ENCODE peak calls at places on chromosome 7, in five cellular contexts. C is esophagus muscularis mucosa, B is prostate gland, Q is stomach, Z is HCT116. P is an unnamed sample. For H3K9me3, the result is how much of the 10 kb centered on the place peaks cover.

GRCh38 chr7:22442187-22442886 is 57.7 kb downstream of the STEAP1B start:
- DNase-seq in C (peak), B (no peak), Q (no peak), Z (no peak), P (no peak)

GRCh38 chr7:8481096-8481495 is 47.7 kb downstream of the NXPH1 start:
- DNase-seq in C (no peak), B (no peak), Q (no peak), Z (no peak), P (no peak)

GRCh38 chr7:37408885-37409248 is 39.8 kb downstream of the ELMO1 start:
- DNase-seq in C (no peak), B (no peak), Q (no peak), Z (no peak), P (no peak)

GRCh38 chr7:141844256-141844655 is 3.0 kb upstream of the PRSS37 start:
- DNase-seq in C (no peak), B (no peak), Q (no peak), Z (no peak), P (no peak)

GRCh38 chr7:132367795-132368194 is 208.5 kb downstream of the PLXNA4 start:
- DNase-seq in C (no peak), B (no peak), Q (no peak), Z (no peak), P (no peak)

GRCh38 chr7:152516216-152516615 is 80.4 kb upstream of the KMT2C start:
- DNase-seq in C (no peak), B (no peak), Q (no peak), Z (no peak), P (no peak)

GRCh38 chr7:106568680-106569499 is 92.1 kb downstream of the CCDC71L start:
- DNase-seq in C (peak), B (peak), Q (no peak), Z (peak), P (no peak)

GRCh38 chr7:26937956-26938623 is 73.7 kb upstream of the SKAP2 start:
- DNase-seq in C (no peak), B (no peak), Q (no peak), Z (no peak), P (no peak)

GRCh38 chr7:90574136-90574819 is 21.8 kb upstream of the CDK14 start:
- DNase-seq in C (no peak), B (no peak), Q (no peak), Z (no peak), P (no peak)

GRCh38 chr7:96927131-96927530 is 78.2 kb upstream of the DLX6 start:
- DNase-seq in C (no peak), B (no peak), Q (no peak), Z (no peak), P (no peak)

GRCh38 chr7:138738114-138738513 is 37.0 kb upstream of the SVOPL start:
- DNase-seq in C (no peak), B (no peak), Q (no peak), Z (no peak), P (no peak)

GRCh38 chr7:108569381-108570145 is at the start of the genes DNAJB9 and THAP5:
- DNase-seq in C (peak), B (peak), Q (peak), Z (peak), P (peak)
- TF ChIP-seq POLR2AphosphoS5 in C (peak), B (peak), Q (peak), Z (peak), P (peak)

DNA sequence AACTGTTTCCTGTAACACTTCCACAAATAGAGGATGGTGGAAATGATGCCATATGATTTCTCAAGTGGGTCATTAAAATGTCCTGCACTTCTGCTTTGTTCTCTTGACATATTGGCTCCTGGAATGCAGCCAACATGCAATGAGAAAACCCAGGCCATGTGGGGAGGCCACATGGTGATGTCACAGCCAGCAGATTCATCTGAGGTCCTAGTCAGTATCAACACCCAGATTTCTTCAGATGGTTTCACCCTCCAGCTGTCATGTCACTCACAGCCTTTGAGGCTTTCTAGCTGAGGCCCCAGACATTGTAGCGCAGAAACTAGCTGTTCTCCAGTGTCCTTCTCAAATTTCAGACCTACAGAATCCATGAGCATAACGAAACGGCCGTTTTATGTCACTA is 102.3 kb upstream of the NUPR2 start:
- DNase-seq in C (no peak), B (no peak), Q (no peak), Z (no peak), P (no peak)
- H3K9me3 ChIP-seq in C (under half), B (under half), Q (under half), Z (under half), P (half or more)

GRCh38 chr7:73737491-73738219 is 947 bp downstream of the ABHD11 start:
- DNase-seq in C (no peak), B (no peak), Q (no peak), Z (no peak), P (peak)

GRCh38 chr7:73736885-73737284 is 1.7 kb downstream of the ABHD11 start:
- DNase-seq in C (no peak), B (no peak), Q (no peak), Z (no peak), P (peak)

GRCh38 chr7:73732397-73732796 is 6.2 kb downstream of the ABHD11 start:
- DNase-seq in C (no peak), B (no peak), Q (no peak), Z (no peak), P (no peak)

GRCh38 chr7:73735526-73735905 is 3.1 kb downstream of the ABHD11 start:
- DNase-seq in C (no peak), B (no peak), Q (no peak), Z (no peak), P (peak)

GRCh38 chr7:73734619-73735525 is 3.7 kb downstream of the ABHD11 start:
- DNase-seq in C (no peak), B (peak), Q (peak), Z (peak), P (peak)
- TF ChIP-seq POLR2AphosphoS5 in C (peak), B (peak), Q (no peak), Z (peak), P (peak)

GRCh38 chr7:158192184-158192835 is 395.3 kb downstream of the PTPRN2 start:
- DNase-seq in C (no peak), B (no peak), Q (no peak), Z (no peak), P (peak)

GRCh38 chr7:158193446-158193845 is 394.2 kb downstream of the PTPRN2 start:
- DNase-seq in C (no peak), B (no peak), Q (no peak), Z (no peak), P (peak)

GRCh38 chr7:158192956-158193355 is 394.7 kb downstream of the PTPRN2 start:
- DNase-seq in C (no peak), B (no peak), Q (no peak), Z (no peak), P (peak)

GRCh38 chr7:158191671-158192070 is 396.0 kb downstream of the PTPRN2 start:
- DNase-seq in C (no peak), B (no peak), Q (no peak), Z (no peak), P (peak)

GRCh38 chr7:158194365-158194900 is 393.2 kb downstream of the PTPRN2 start:
- DNase-seq in C (no peak), B (no peak), Q (no peak), Z (no peak), P (peak)
- H3K9me3 ChIP-seq in C (under half), B (under half), Q (under half), Z (under half), P (under half)

GRCh38 chr7:149742075-149742701 is 31.2 kb downstream of the ZNF467 start:
- DNase-seq in C (no peak), B (peak), Q (peak), Z (peak), P (peak)
- TF ChIP-seq POLR2AphosphoS5 in C (peak), B (peak), Q (no peak), Z (no peak), P (no peak)

GRCh38 chr7:155497149-155497901 is 39.4 kb downstream of the EN2 start:
- DNase-seq in C (no peak), B (no peak), Q (no peak), Z (no peak), P (no peak)
- H3K9me3 ChIP-seq in C (under half), B (under half), Q (under half), Z (under half), P (under half)

P was measured in spleen.